ENCODE peak calls at places on chromosome 1, in eight cellular contexts. One of them, this sample, is unnamed.

GRCh38 chr1:160177667-160178066 is 12.7 kb upstream of the CASQ1 start:
- DNase-seq in mesenchymal stem cell: no peak
- DNase-seq in AG09319: no peak
- DNase-seq in epithelial cell of esophagus: no peak
- DNase-seq in tibial artery: no peak
- DNase-seq in sciatic nerve: no peak
- DNase-seq in NB4: no peak
- DNase-seq in amygdala: no peak
- DNase-seq in this sample: no peak

GRCh38 chr1:93864175-93864574 is 14.8 kb downstream of the DNTTIP2 start:
- DNase-seq in mesenchymal stem cell: no peak
- DNase-seq in AG09319: no peak
- DNase-seq in epithelial cell of esophagus: no peak
- DNase-seq in tibial artery: no peak
- DNase-seq in sciatic nerve: no peak
- DNase-seq in NB4: no peak
- DNase-seq in amygdala: no peak
- DNase-seq in this sample: no peak

GRCh38 chr1:2611034-2611501 is 21.7 kb downstream of the MMEL1 start:
- DNase-seq in mesenchymal stem cell: no peak
- DNase-seq in AG09319: no peak
- DNase-seq in epithelial cell of esophagus: peak
- DNase-seq in tibial artery: no peak
- DNase-seq in sciatic nerve: peak
- DNase-seq in NB4: no peak
- DNase-seq in amygdala: no peak
- DNase-seq in this sample: peak

GRCh38 chr1:206606867-206607266 is 5.4 kb downstream of the EIF2D start:
- DNase-seq in mesenchymal stem cell: peak
- DNase-seq in AG09319: no peak
- DNase-seq in epithelial cell of esophagus: peak
- DNase-seq in tibial artery: no peak
- DNase-seq in sciatic nerve: no peak
- DNase-seq in NB4: peak
- DNase-seq in amygdala: no peak
- DNase-seq in this sample: no peak

GRCh38 chr1:228415853-228416216 is 826 bp downstream of the TRIM17 start:
- DNase-seq in mesenchymal stem cell: no peak
- DNase-seq in AG09319: no peak
- DNase-seq in epithelial cell of esophagus: no peak
- DNase-seq in tibial artery: no peak
- DNase-seq in sciatic nerve: no peak
- DNase-seq in NB4: no peak
- DNase-seq in amygdala: no peak
- DNase-seq in this sample: no peak

GRCh38 chr1:64962447-64962846 is 3.9 kb downstream of the JAK1 start:
- DNase-seq in mesenchymal stem cell: no peak
- DNase-seq in AG09319: no peak
- DNase-seq in epithelial cell of esophagus: peak
- DNase-seq in tibial artery: no peak
- DNase-seq in sciatic nerve: no peak
- DNase-seq in NB4: no peak
- DNase-seq in amygdala: no peak
- DNase-seq in this sample: no peak

GRCh38 chr1:11291049-11291448 is 18.1 kb downstream of the UBIAD1 start:
- DNase-seq in mesenchymal stem cell: no peak
- DNase-seq in AG09319: no peak
- DNase-seq in epithelial cell of esophagus: no peak
- DNase-seq in tibial artery: no peak
- DNase-seq in sciatic nerve: no peak
- DNase-seq in NB4: no peak
- DNase-seq in amygdala: no peak
- DNase-seq in this sample: no peak

GRCh38 chr1:162772571-162773154 is 17.8 kb upstream of the HSD17B7 start:
- DNase-seq in mesenchymal stem cell: no peak
- DNase-seq in AG09319: no peak
- DNase-seq in epithelial cell of esophagus: no peak
- DNase-seq in tibial artery: peak
- DNase-seq in sciatic nerve: no peak
- DNase-seq in NB4: no peak
- DNase-seq in amygdala: no peak
- DNase-seq in this sample: no peak

GRCh38 chr1:21910528-21911204 is 26.4 kb downstream of the HSPG2 start:
- DNase-seq in mesenchymal stem cell: no peak
- DNase-seq in AG09319: no peak
- DNase-seq in epithelial cell of esophagus: no peak
- DNase-seq in tibial artery: no peak
- DNase-seq in sciatic nerve: no peak
- DNase-seq in NB4: no peak
- DNase-seq in amygdala: no peak
- DNase-seq in this sample: no peak

This sample was measured in left ventricle myocardium superior.